ENCODE peak calls at places on chromosomes 4 and X, in nine cellular contexts. One of them, this sample, is unnamed.

GRCh38 chr4:112083587-112084347 is 61.5 kb upstream of the FAM241A start:
- DNase-seq in OCI-LY7: no peak
- DNase-seq in BJ: no peak
- DNase-seq in A549: peak; percentile 56
- DNase-seq in choroid plexus epithelial cell: peak; percentile 62
- DNase-seq in fibroblast of the aortic adventitia: no peak
- DNase-seq in PC-3: peak; percentile 71
- DNase-seq in esophagus squamous epithelium: no peak
- DNase-seq in mammary epithelial cell: peak; percentile 14
- DNase-seq in this sample: peak; percentile 20

GRCh38 chr4:152258804-152259708 is 276.8 kb downstream of the FBXW7 start:
- DNase-seq in OCI-LY7: no peak
- DNase-seq in BJ: peak; percentile 57
- DNase-seq in A549: peak; percentile 16
- DNase-seq in choroid plexus epithelial cell: peak; percentile 67
- DNase-seq in fibroblast of the aortic adventitia: peak; percentile 93
- DNase-seq in PC-3: peak; percentile 68
- DNase-seq in esophagus squamous epithelium: no peak
- DNase-seq in mammary epithelial cell: peak; percentile 96
- DNase-seq in this sample: peak; percentile 86

GRCh38 chr4:152197211-152197610 is 338.7 kb downstream of the FBXW7 start:
- DNase-seq in OCI-LY7: no peak
- DNase-seq in BJ: no peak
- DNase-seq in A549: no peak
- DNase-seq in choroid plexus epithelial cell: no peak
- DNase-seq in fibroblast of the aortic adventitia: no peak
- DNase-seq in PC-3: no peak
- DNase-seq in esophagus squamous epithelium: no peak
- DNase-seq in mammary epithelial cell: no peak
- DNase-seq in this sample: no peak

GRCh38 chrX:76253432-76253831 is 80.6 kb downstream of the PBDC1 start:
- DNase-seq in OCI-LY7: peak; percentile 48
- DNase-seq in BJ: no peak
- DNase-seq in A549: peak; percentile 53
- DNase-seq in choroid plexus epithelial cell: peak; percentile 72
- DNase-seq in fibroblast of the aortic adventitia: peak; percentile 59
- DNase-seq in PC-3: peak; percentile 56
- DNase-seq in esophagus squamous epithelium: no peak
- DNase-seq in mammary epithelial cell: peak; percentile 32
- DNase-seq in this sample: peak; percentile 46

GRCh38 chr4:71262161-71262560 is 76.7 kb upstream of the SLC4A4 start:
- DNase-seq in OCI-LY7: no peak
- DNase-seq in BJ: peak; percentile 47
- DNase-seq in A549: no peak
- DNase-seq in choroid plexus epithelial cell: no peak
- DNase-seq in fibroblast of the aortic adventitia: no peak
- DNase-seq in PC-3: no peak
- DNase-seq in esophagus squamous epithelium: no peak
- DNase-seq in mammary epithelial cell: no peak
- DNase-seq in this sample: no peak

GRCh38 chr4:71026086-71026485 is 32.6 kb downstream of the DCK start:
- DNase-seq in OCI-LY7: no peak
- DNase-seq in BJ: peak; percentile 14
- DNase-seq in A549: peak; percentile 43
- DNase-seq in choroid plexus epithelial cell: peak; percentile 83
- DNase-seq in fibroblast of the aortic adventitia: peak; percentile 73
- DNase-seq in PC-3: peak; percentile 78
- DNase-seq in esophagus squamous epithelium: no peak
- DNase-seq in mammary epithelial cell: peak; percentile 35
- DNase-seq in this sample: peak; percentile 89

GRCh38 chr4:117831060-117831683 is 203.1 kb upstream of the NDST3 start:
- DNase-seq in OCI-LY7: no peak
- DNase-seq in BJ: no peak
- DNase-seq in A549: no peak
- DNase-seq in choroid plexus epithelial cell: no peak
- DNase-seq in fibroblast of the aortic adventitia: no peak
- DNase-seq in PC-3: no peak
- DNase-seq in esophagus squamous epithelium: no peak
- DNase-seq in mammary epithelial cell: no peak
- DNase-seq in this sample: no peak

GRCh38 chrX:148466292-148466691 is 34.1 kb upstream of the AFF2 start:
- DNase-seq in OCI-LY7: no peak
- DNase-seq in BJ: no peak
- DNase-seq in A549: no peak
- DNase-seq in choroid plexus epithelial cell: no peak
- DNase-seq in fibroblast of the aortic adventitia: no peak
- DNase-seq in PC-3: no peak
- DNase-seq in esophagus squamous epithelium: no peak
- DNase-seq in mammary epithelial cell: peak; percentile 40
- DNase-seq in this sample: peak; percentile 1

GRCh38 chr4:92305878-92306520 is 2.2 kb downstream of the GRID2 start:
- DNase-seq in OCI-LY7: no peak
- DNase-seq in BJ: no peak
- DNase-seq in A549: no peak
- DNase-seq in choroid plexus epithelial cell: peak; percentile 2
- DNase-seq in fibroblast of the aortic adventitia: no peak
- DNase-seq in PC-3: peak; percentile 6
- DNase-seq in esophagus squamous epithelium: no peak
- DNase-seq in mammary epithelial cell: no peak
- DNase-seq in this sample: no peak

GRCh38 chrX:85359051-85359450 is 20.4 kb downstream of the POF1B start:
- DNase-seq in OCI-LY7: no peak
- DNase-seq in BJ: no peak
- DNase-seq in A549: no peak
- DNase-seq in choroid plexus epithelial cell: no peak
- DNase-seq in fibroblast of the aortic adventitia: no peak
- DNase-seq in PC-3: no peak
- DNase-seq in esophagus squamous epithelium: no peak
- DNase-seq in mammary epithelial cell: no peak
- DNase-seq in this sample: no peak

DNA sequence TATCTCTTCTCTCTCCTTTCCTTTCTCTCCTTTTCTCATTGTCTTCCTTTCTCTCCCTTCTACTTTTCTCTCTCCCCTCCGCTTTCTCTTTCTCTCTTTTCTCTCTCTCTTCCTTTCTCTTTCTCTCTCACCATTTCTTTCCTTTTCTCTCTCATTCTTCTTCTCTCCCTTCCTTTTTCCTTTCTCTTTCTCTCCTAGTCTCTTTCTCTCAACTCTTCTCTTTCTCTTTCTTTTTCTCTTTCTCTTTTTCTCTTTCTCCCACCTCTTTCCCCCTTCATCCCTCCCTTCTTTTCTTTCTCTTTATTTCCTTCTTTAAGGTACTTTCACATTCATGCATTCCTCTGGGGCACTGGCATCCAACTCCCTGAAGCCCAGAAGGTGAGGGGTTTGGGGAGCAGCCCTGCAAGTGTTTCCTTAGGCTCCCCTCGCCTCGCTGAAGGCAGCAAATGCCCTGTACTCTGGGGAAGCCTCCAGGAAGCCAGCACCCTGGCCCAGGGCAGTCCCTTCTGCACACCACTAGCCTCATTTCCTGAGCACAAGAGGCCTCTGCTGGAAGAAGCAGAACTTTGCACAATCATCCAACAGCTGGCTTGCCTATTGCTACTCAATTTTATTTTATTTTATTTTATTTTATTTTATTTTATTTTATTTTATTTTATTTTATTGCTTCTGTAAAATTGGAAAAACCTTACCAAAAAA is 124.2 kb downstream of the NFKB1 start:
- DNase-seq in OCI-LY7: peak; percentile 61
- DNase-seq in BJ: no peak
- DNase-seq in A549: peak; percentile 37
- DNase-seq in choroid plexus epithelial cell: peak; percentile 81
- DNase-seq in fibroblast of the aortic adventitia: peak; percentile 50
- DNase-seq in PC-3: peak; percentile 38
- DNase-seq in esophagus squamous epithelium: no peak
- DNase-seq in mammary epithelial cell: peak; percentile 50
- DNase-seq in this sample: peak; percentile 65
- TF ChIP-seq CTCF in OCI-LY7: peak; percentile 67
- TF ChIP-seq CTCF in BJ: peak; percentile 29
- TF ChIP-seq CTCF in A549: no peak
- TF ChIP-seq CTCF in choroid plexus epithelial cell: peak; percentile 66
- TF ChIP-seq CTCF in fibroblast of the aortic adventitia: peak; percentile 30
- TF ChIP-seq CTCF in PC-3: peak; percentile 27
- TF ChIP-seq CTCF in esophagus squamous epithelium: no peak
- TF ChIP-seq CTCF in mammary epithelial cell: peak; percentile 28
- TF ChIP-seq CTCF in this sample: peak; percentile 44

GRCh38 chrX:109472939-109473713 is 8.8 kb downstream of the GUCY2F start:
- DNase-seq in OCI-LY7: peak; percentile 46
- DNase-seq in BJ: no peak
- DNase-seq in A549: peak; percentile 21
- DNase-seq in choroid plexus epithelial cell: peak; percentile 57
- DNase-seq in fibroblast of the aortic adventitia: peak; percentile 60
- DNase-seq in PC-3: peak; percentile 28
- DNase-seq in esophagus squamous epithelium: no peak
- DNase-seq in mammary epithelial cell: peak; percentile 51
- DNase-seq in this sample: peak; percentile 64
- TF ChIP-seq CTCF in OCI-LY7: peak; percentile 72
- TF ChIP-seq CTCF in BJ: no peak
- TF ChIP-seq CTCF in A549: no peak
- TF ChIP-seq CTCF in choroid plexus epithelial cell: peak; percentile 56
- TF ChIP-seq CTCF in fibroblast of the aortic adventitia: peak; percentile 42
- TF ChIP-seq CTCF in PC-3: peak; percentile 47
- TF ChIP-seq CTCF in esophagus squamous epithelium: no peak
- TF ChIP-seq CTCF in mammary epithelial cell: peak; percentile 8
- TF ChIP-seq CTCF in this sample: peak; percentile 22

DNA sequence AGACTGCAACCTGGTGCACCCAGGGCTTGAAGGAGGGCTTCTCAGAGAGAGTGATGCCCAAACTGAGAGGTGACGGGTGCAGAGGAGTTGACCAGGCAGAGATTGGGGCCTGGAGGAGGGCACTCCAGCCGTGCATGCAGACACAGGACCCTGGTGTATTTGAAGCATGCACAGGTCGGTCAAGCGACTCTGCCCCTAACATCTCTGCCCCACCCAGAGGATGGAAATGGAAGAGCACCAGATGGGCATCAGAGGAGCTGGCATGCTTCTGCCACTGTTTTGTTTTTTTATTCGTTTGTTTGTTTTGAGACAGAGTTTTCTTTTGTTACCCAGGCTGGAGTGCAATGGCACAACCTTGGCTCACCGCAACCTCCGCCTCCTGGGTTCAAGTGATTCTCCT is 320.9 kb downstream of the EVC2 start:
- DNase-seq in OCI-LY7: no peak
- DNase-seq in BJ: no peak
- DNase-seq in A549: peak; percentile 36
- DNase-seq in choroid plexus epithelial cell: no peak
- DNase-seq in fibroblast of the aortic adventitia: no peak
- DNase-seq in PC-3: peak; percentile 8
- DNase-seq in esophagus squamous epithelium: no peak
- DNase-seq in mammary epithelial cell: no peak
- DNase-seq in this sample: no peak
- TF ChIP-seq CTCF in OCI-LY7: no peak
- TF ChIP-seq CTCF in BJ: no peak
- TF ChIP-seq CTCF in A549: no peak
- TF ChIP-seq CTCF in choroid plexus epithelial cell: peak; percentile 12
- TF ChIP-seq CTCF in fibroblast of the aortic adventitia: no peak
- TF ChIP-seq CTCF in PC-3: peak; percentile 40
- TF ChIP-seq CTCF in esophagus squamous epithelium: no peak
- TF ChIP-seq CTCF in mammary epithelial cell: no peak
- TF ChIP-seq CTCF in this sample: no peak

DNA sequence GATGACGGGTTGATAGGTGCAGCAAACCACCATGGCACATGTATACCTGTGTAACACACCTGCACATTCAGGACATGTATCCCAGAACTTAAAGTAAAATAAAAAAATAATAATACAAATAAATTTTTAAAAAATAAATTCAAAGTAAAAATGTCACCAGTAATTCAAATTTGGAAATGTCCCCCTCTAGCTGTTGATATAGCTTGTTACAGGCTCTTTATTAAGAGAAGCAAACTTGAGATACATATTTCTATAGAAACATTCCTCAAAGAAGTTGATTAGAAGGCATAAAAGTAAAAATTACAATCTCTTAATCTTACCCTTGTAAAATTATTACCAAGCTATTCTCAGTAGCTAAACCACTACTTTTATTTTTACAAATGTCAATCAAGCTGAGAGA is 1397.0 kb downstream of the FAM133A start:
- DNase-seq in OCI-LY7: no peak
- DNase-seq in BJ: no peak
- DNase-seq in A549: no peak
- DNase-seq in choroid plexus epithelial cell: peak; percentile 23
- DNase-seq in fibroblast of the aortic adventitia: peak; percentile 19
- DNase-seq in PC-3: no peak
- DNase-seq in esophagus squamous epithelium: no peak
- DNase-seq in mammary epithelial cell: no peak
- DNase-seq in this sample: peak; percentile 11
- TF ChIP-seq CTCF in OCI-LY7: no peak
- TF ChIP-seq CTCF in BJ: no peak
- TF ChIP-seq CTCF in A549: no peak
- TF ChIP-seq CTCF in choroid plexus epithelial cell: peak; percentile 38
- TF ChIP-seq CTCF in fibroblast of the aortic adventitia: peak; percentile 41
- TF ChIP-seq CTCF in PC-3: no peak
- TF ChIP-seq CTCF in esophagus squamous epithelium: no peak
- TF ChIP-seq CTCF in mammary epithelial cell: peak; percentile 5
- TF ChIP-seq CTCF in this sample: peak; percentile 45

GRCh38 chrX:97026406-97026805 is 142.7 kb downstream of the RPA4 start:
- DNase-seq in OCI-LY7: peak; percentile 4
- DNase-seq in BJ: no peak
- DNase-seq in A549: peak; percentile 19
- DNase-seq in choroid plexus epithelial cell: peak; percentile 48
- DNase-seq in fibroblast of the aortic adventitia: peak; percentile 3
- DNase-seq in PC-3: peak; percentile 23
- DNase-seq in esophagus squamous epithelium: no peak
- DNase-seq in mammary epithelial cell: no peak
- DNase-seq in this sample: no peak
- TF ChIP-seq CTCF in OCI-LY7: peak; percentile 52
- TF ChIP-seq CTCF in BJ: no peak
- TF ChIP-seq CTCF in A549: peak; percentile 37
- TF ChIP-seq CTCF in choroid plexus epithelial cell: peak; percentile 27
- TF ChIP-seq CTCF in fibroblast of the aortic adventitia: no peak
- TF ChIP-seq CTCF in PC-3: peak; percentile 41
- TF ChIP-seq CTCF in esophagus squamous epithelium: no peak
- TF ChIP-seq CTCF in mammary epithelial cell: no peak
- TF ChIP-seq CTCF in this sample: no peak

GRCh38 chr4:54172156-54172555 is 56.9 kb upstream of the PDGFRA start:
- DNase-seq in OCI-LY7: peak; percentile 52
- DNase-seq in BJ: no peak
- DNase-seq in A549: no peak
- DNase-seq in choroid plexus epithelial cell: no peak
- DNase-seq in fibroblast of the aortic adventitia: no peak
- DNase-seq in PC-3: no peak
- DNase-seq in esophagus squamous epithelium: no peak
- DNase-seq in mammary epithelial cell: no peak
- DNase-seq in this sample: no peak
- TF ChIP-seq CTCF in OCI-LY7: no peak
- TF ChIP-seq CTCF in BJ: no peak
- TF ChIP-seq CTCF in A549: no peak
- TF ChIP-seq CTCF in choroid plexus epithelial cell: no peak
- TF ChIP-seq CTCF in fibroblast of the aortic adventitia: no peak
- TF ChIP-seq CTCF in PC-3: no peak
- TF ChIP-seq CTCF in esophagus squamous epithelium: no peak
- TF ChIP-seq CTCF in mammary epithelial cell: no peak
- TF ChIP-seq CTCF in this sample: no peak

This sample was measured in fibroblast of mammary gland.